ENCODE peak calls at places on chromosome 13, in ten cellular contexts. R is activated CD4-positive, CD25-positive, alpha-beta regulatory T cell treated with anti-CD3 and anti-CD28 coated beads, Interleukin-2, amount 50 U/mL, for 72 hours; W is adipocyte; A is stimulated activated CD4-positive, alpha-beta T cell treated with anti-CD3 and anti-CD28 coated beads, Interleukin-2, amount 100 ng/mL, for 48 hours; H is stromal cell of bone marrow; L is DND-41; O is C1 segment of cervical spinal cord; Y is GM23338; I is activated CD8-positive, alpha-beta T cell treated with anti-CD3 and anti-CD28 coated beads for 36 hours; D is substantia nigra. E is an unnamed sample.

GRCh38 chr13:19681517-19681916 is 48.1 kb downstream of the MPHOSPH8 start:
- DNase-seq in W (no peak), A (no peak), I (peak; percentile 13), Y (peak; percentile 87), R (no peak), L (no peak), D (no peak), H (no peak), O (no peak), E (no peak)

GRCh38 chr13:97856001-97856675 is 97.3 kb upstream of the IPO5 start:
- DNase-seq in H (peak; percentile 50), D (no peak), O (no peak), I (no peak), L (no peak), A (no peak), Y (peak; percentile 45), W (peak; percentile 57), R (no peak), E (no peak)

GRCh38 chr13:72651196-72651595 is 76.2 kb downstream of the MZT1 start:
- DNase-seq in O (no peak), H (no peak), W (no peak), A (no peak), L (no peak), R (no peak), Y (peak; percentile 50), I (no peak), D (no peak), E (no peak)

GRCh38 chr13:109955598-109955997 is 169.2 kb upstream of the IRS2 start:
- DNase-seq in O (no peak), L (no peak), Y (no peak), H (no peak), R (no peak), A (no peak), W (peak; percentile 66), I (no peak), D (no peak), E (no peak)

GRCh38 chr13:29817604-29818378 is 32.6 kb downstream of the UBL3 start:
- DNase-seq in D (no peak), H (no peak), A (no peak), Y (no peak), L (no peak), I (no peak), O (no peak), R (no peak), W (no peak), E (no peak)

GRCh38 chr13:110413311-110414040 is 106.4 kb downstream of the COL4A2 start:
- DNase-seq in R (no peak), I (no peak), Y (no peak), L (no peak), W (no peak), O (no peak), D (no peak), H (no peak), A (no peak), E (no peak)

GRCh38 chr13:113002891-113003290 is 33.9 kb downstream of the MCF2L start:
- DNase-seq in R (no peak), L (no peak), H (no peak), Y (no peak), A (no peak), W (no peak), I (no peak), D (no peak), O (no peak), E (no peak)

GRCh38 chr13:99505814-99506269 is 4.6 kb downstream of the TM9SF2 start:
- DNase-seq in H (peak; percentile 25), O (no peak), Y (no peak), A (no peak), L (no peak), R (no peak), D (no peak), W (peak; percentile 73), I (no peak), E (no peak)

GRCh38 chr13:77544365-77544764 is 8.9 kb downstream of the SCEL start:
- DNase-seq in H (no peak), O (peak; percentile 16), W (peak; percentile 38), L (no peak), R (no peak), D (peak; percentile 1), I (no peak), A (no peak), Y (no peak), E (no peak)

GRCh38 chr13:43838909-43839308 is 40.6 kb downstream of the CCDC122 start:
- DNase-seq in O (no peak), R (no peak), I (no peak), Y (no peak), A (no peak), L (no peak), W (peak; percentile 34), D (no peak), H (no peak), E (no peak)

GRCh38 chr13:28659611-28659970 is 661 bp downstream of the POMP start:
- DNase-seq in D (no peak), A (no peak), R (no peak), H (no peak), Y (no peak), O (no peak), L (no peak), W (peak; percentile 76), I (peak; percentile 41), E (no peak)

GRCh38 chr13:20546559-20546958 is 20.4 kb upstream of the IFT88 start:
- DNase-seq in Y (no peak), H (no peak), A (no peak), W (no peak), L (no peak), R (no peak), I (no peak), D (no peak), O (no peak), E (no peak)

GRCh38 chr13:25085125-25085742 is 10.7 kb upstream of the PABPC3 start:
- DNase-seq in H (peak; percentile 13), O (peak; percentile 30), R (no peak), L (peak; percentile 8), Y (peak; percentile 84), I (peak; percentile 34), W (peak; percentile 75), D (no peak), A (peak; percentile 5), E (peak; percentile 46)

GRCh38 chr13:52925775-52926285 is 77.4 kb upstream of the PCDH8 start:
- DNase-seq in Y (no peak), L (no peak), O (no peak), W (no peak), D (no peak), A (no peak), I (no peak), R (no peak), H (no peak), E (no peak)

GRCh38 chr13:81395368-81395767 is 1054.4 kb upstream of the SPRY2 start:
- DNase-seq in R (no peak), D (no peak), I (no peak), O (no peak), Y (peak; percentile 79), W (no peak), L (no peak), A (no peak), H (no peak), E (no peak)

GRCh38 chr13:48808689-48809088 is 155.0 kb downstream of the CYSLTR2 start:
- DNase-seq in L (no peak), H (no peak), A (no peak), D (no peak), W (peak; percentile 27), Y (no peak), I (no peak), O (no peak), R (no peak), E (no peak)

GRCh38 chr13:97430296-97430695 is 3.7 kb upstream of the RAP2A start:
- DNase-seq in O (no peak), Y (no peak), W (no peak), A (no peak), R (no peak), D (no peak), L (no peak), H (no peak), I (no peak), E (no peak)

GRCh38 chr13:84430441-84430840 is 548.2 kb upstream of the SLITRK1 start:
- DNase-seq in I (no peak), Y (no peak), H (no peak), O (no peak), D (no peak), A (no peak), R (no peak), W (peak; percentile 59), L (no peak), E (peak; percentile 49)

GRCh38 chr13:60139272-60139671 is 24.5 kb downstream of the DIAPH3 start:
- DNase-seq in Y (no peak), D (no peak), H (no peak), R (no peak), I (no peak), W (peak; percentile 21), A (no peak), L (no peak), O (no peak), E (no peak)

E was measured in amniotic stem cell.